ENCODE peak calls at places on chromosomes 7 and 10, in four cellular contexts. P, X, K and Q are unnamed samples. For H3K4me1, the result is how much of the 10 kb centered on the place peaks cover.

GRCh38 chr7:37449621-37450020 is 957 bp upstream of the ELMO1 start:
- DNase-seq in P (peak), X (no peak), K (no peak), Q (no peak)

GRCh38 chr10:59971915-59972314 is 65.6 kb upstream of the CCDC6 start:
- DNase-seq in P (peak), X (no peak), K (no peak), Q (no peak)

GRCh38 chr7:90178592-90179279 is 24.5 kb downstream of the STEAP1 start:
- DNase-seq in P (peak), X (peak), K (no peak), Q (peak)

GRCh38 chr7:50653997-50654425 is 88.8 kb upstream of the DDC start:
- DNase-seq in P (no peak), X (peak), K (peak), Q (peak)

GRCh38 chr7:3244241-3244814 is 56.7 kb upstream of the SDK1 start:
- DNase-seq in P (no peak), X (peak), K (no peak), Q (peak)

GRCh38 chr10:89901895-89902294 is 200.5 kb downstream of the KIF20B start:
- DNase-seq in P (no peak), X (no peak), K (no peak), Q (no peak)

GRCh38 chr10:122515588-122516231 is 44.8 kb upstream of the DMBT1 start:
- DNase-seq in P (no peak), X (peak), K (no peak), Q (peak)

GRCh38 chr7:12674861-12675260 is 12.6 kb upstream of the ARL4A start:
- DNase-seq in P (peak), X (peak), K (peak), Q (peak)

GRCh38 chr7:122262246-122262645 is 42.3 kb downstream of the FEZF1 start:
- DNase-seq in P (peak), X (no peak), K (no peak), Q (no peak)

GRCh38 chr10:52308251-52309031 is 5.6 kb upstream of the DKK1 start:
- DNase-seq in P (peak), X (peak), K (peak), Q (peak)

GRCh38 chr7:28573059-28573553 is 160.8 kb downstream of the CREB5 start:
- DNase-seq in P (no peak), X (peak), K (no peak), Q (peak)

GRCh38 chr10:88507380-88507779 is 75.7 kb downstream of the RNLS start:
- DNase-seq in P (no peak), X (no peak), K (no peak), Q (no peak)

GRCh38 chr7:82164813-82165212 is 278.8 kb downstream of the CACNA2D1 start:
- DNase-seq in P (peak), X (peak), K (no peak), Q (peak)

GRCh38 chr10:24435374-24435773 is 226.4 kb downstream of the KIAA1217 start:
- DNase-seq in P (no peak), X (peak), K (no peak), Q (peak)

GRCh38 chr10:46019170-46019528 is 11.3 kb downstream of the NCOA4 start:
- DNase-seq in P (no peak), X (no peak), K (no peak), Q (no peak)
- H3K9ac ChIP-seq in P (no peak), X (no peak), K (no peak), Q (no peak)

DNA sequence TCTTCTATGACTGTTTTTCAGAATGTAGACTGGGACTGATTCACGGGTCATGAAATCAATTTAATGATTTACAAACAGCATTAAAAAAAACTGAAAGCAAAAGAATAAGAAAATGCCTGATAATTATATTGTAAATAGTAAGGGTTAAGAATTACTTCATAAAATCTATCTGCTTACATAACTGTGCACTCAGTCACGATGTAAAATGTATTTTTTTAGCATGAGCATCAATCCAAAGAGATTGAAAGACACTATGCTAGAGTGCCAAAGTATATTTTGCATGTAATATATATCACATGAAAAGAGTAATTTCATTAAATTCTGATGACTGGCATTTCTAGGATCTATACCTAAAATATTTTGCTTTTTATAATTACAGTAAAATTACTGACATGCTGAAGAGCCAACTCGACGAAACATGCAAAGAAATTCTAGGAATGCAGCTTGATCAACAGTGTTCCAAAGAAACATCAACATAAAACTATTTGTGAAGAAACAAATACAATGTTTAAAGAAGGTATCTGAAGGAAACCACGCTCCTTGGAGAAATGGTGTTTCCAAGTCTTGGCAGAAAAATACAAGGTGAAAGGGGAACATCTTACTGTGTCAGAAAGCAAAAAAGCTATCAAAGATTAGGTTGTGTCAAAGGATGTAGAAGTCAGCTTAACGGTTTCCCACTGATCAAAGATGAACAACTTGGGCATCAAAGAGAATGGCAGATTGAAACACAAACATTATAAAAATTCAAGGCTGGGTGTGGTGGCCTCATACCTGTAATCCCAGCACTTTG is 35.0 kb downstream of the RTKN2 start:
- DNase-seq in P (no peak), X (peak), K (no peak), Q (peak)
- H3K27ac ChIP-seq in P (no peak), X (peak), K (no peak), Q (no peak)

DNA sequence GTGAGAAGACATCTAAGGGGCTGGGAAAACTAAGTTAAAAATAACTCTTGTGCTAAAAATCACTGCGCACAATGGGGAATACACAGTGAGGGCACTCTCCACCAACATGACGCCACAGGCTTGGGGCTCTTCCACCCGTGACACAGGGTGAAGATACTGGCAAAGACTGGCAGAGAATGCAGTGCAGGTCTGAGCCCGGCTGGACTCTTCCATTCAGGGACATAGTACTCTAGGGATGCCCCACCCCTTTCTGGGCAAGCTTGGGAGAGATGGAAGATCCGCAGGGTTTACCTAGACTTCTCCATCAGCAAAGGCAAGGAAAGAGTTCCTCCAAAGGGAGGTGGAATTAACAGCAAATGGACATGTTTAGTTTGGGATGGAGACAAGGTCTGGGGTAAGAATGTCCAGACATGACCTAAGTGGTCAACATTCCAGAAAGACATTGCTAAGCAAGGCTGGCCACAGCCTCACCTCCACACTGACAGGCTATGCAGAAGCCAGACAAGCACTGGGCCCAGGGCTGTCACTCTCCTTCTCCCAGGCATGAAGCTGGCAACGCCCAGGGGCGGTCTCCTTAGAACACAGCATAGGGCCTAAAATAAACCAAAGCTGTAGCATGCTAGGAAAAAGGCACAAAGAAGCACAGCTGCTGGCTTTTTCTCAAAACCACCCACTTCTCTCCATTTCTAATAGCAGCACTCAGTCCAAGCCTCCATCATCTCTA is 28.1 kb downstream of the XPNPEP1 start:
- DNase-seq in P (no peak), X (peak), K (no peak), Q (peak)
- H3K4me1 ChIP-seq in P (under half), X (under half), K (under half), Q (half or more)

GRCh38 chr7:23431596-23432284 is 38.6 kb downstream of the IGF2BP3 start:
- DNase-seq in P (no peak), X (peak), K (no peak), Q (no peak)

GRCh38 chr7:23430902-23431259 is 39.4 kb downstream of the IGF2BP3 start:
- DNase-seq in P (no peak), X (no peak), K (no peak), Q (peak)

GRCh38 chr7:23422904-23423303 is 47.4 kb downstream of the IGF2BP3 start:
- DNase-seq in P (no peak), X (no peak), K (no peak), Q (no peak)

GRCh38 chr7:23422384-23422783 is 47.9 kb downstream of the IGF2BP3 start:
- DNase-seq in P (no peak), X (no peak), K (no peak), Q (no peak)

GRCh38 chr7:23426876-23427275 is 43.4 kb downstream of the IGF2BP3 start:
- DNase-seq in P (no peak), X (peak), K (no peak), Q (peak)
- H3K9ac ChIP-seq in P (no peak), X (no peak), K (peak), Q (no peak)

DNA sequence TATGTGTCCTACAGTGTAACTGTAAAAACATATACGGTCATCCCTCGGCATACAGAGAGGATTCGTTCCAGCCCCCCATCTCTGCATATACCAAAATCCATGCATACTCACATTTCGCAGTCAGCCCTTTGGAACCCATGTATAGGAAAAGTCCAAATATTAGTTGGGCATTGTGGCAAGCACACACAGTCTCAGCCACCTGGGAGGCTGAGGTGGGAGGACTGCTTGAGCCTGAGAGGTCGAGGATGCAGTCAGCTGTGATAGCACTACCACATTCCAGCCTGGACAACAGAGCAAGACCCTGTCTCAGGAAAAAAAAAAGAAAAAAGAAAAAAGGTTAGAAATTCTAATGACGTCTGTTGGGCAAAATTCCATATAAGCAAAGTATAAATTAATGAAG is 29.1 kb downstream of the MDH2 start:
- DNase-seq in P (no peak), X (no peak), K (no peak), Q (no peak)
- H3K27ac ChIP-seq in P (no peak), X (no peak), K (no peak), Q (no peak)

GRCh38 chr10:75106242-75106641 is 5.2 kb upstream of the SAMD8 start:
- DNase-seq in P (no peak), X (no peak), K (peak), Q (peak)
- H3K4me1 ChIP-seq in P (under half), X (under half), K (under half), Q (under half)

DNA sequence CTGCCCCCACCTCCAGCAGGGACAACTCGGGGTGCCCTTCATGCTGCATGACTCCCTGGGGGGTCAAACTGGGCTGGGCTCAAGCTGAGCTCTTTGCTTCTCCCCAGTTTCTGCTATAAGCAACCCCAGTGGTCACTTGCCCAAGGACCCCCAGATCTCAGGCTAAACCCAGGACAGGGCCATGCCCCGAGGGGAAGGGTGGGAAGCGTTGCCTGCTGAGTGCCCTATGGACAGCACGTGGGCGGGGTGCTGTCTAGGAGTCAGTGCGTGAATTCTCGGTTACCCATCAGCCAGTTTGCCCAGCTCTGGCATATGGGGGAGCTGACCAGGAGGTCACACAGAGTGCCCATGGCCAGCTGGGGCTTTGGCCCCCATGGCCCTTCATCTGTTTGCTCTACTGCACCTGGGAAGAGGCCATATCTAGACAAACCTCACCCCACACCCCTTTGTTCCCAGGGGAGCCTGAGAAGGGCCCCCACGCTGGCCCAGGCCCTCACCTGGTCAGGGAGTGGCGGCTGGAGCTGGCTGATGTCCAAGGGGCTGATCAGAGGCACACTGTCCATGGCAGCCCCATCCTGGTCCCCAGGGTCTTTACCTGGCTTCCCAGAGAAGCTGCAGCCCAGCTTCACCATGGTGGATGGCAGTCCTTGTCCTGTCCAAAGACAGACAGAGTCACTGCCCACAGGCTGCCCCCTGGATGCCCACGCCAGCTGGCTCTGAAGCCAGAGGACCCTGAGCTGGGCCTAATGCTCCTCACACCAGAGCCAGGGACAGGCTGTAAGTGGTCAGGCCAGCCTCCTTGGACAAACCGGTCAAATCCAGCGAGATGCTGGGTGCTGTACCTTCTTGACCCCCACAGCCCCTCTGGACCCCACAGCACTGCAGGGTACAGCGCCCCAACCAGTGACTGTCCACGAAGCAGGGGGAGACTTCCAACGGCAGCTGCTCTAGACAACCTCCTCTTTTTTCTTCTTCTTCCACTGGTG is 8.0 kb downstream of the CALY start:
- DNase-seq in P (no peak), X (no peak), K (no peak), Q (no peak)
- H3K9ac ChIP-seq in P (no peak), X (no peak), K (no peak), Q (no peak)

DNA sequence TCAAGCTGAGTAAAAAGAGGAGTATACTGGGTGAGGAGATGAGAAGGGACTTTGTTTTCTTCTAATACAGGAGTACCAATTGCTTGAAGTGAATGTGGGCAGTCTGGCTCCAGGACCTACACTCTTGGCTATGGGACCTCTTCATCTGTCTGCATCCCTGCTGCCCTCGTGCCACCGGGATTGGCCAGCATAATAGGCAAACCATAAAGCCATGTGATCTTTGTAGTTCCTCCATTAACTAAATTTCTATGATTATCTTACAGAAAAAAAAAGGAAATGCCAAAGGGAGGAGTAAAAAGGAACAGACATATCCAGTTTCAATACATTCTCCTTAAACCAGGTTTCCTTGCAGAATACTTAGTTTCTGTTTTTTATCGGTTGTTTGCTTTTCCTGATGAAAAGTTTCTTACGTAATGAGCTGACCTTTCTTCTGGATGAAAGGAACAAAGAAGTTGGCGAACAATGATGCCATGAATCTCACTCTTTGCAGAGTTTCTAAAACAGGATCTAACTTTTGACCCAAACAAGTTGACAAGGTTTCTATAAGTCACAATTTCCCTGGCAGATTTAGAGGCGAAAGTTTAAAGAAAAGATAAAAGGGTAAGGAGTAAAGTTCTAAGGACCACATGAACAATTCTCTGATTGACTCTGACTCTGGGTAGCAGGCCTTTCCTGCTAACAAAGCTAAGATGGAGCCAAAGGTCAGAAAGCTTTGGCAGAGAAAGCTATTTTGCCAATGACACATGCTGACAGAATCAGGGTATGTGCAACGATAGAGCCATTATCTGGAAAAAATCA is 54.1 kb downstream of the LAMB1 start:
- DNase-seq in P (no peak), X (peak), K (no peak), Q (peak)
- H3K27ac ChIP-seq in P (peak), X (peak), K (no peak), Q (peak)

DNA sequence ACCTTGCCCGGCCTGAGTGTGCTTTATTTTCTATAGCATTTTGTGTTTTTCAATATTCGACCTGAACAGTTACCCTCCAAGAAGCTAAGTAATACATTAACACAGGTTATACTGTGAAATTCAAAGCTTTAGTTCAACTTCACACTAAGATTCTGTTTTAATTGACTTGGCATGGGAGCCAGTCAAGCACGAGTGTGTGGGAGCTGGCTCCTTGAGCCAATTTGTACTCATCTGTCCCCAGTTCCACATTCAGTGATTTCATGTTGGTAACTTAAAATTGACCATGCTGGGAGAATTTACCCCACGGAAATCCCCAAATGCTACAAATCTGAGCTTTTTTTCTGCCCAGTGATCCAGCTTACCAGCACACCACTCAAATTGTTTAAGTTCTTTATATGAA is 20.3 kb downstream of the TSPAN12 start:
- DNase-seq in P (no peak), X (no peak), K (no peak), Q (no peak)
- H3K4me1 ChIP-seq in P (under half), X (under half), K (under half), Q (under half)

DNA sequence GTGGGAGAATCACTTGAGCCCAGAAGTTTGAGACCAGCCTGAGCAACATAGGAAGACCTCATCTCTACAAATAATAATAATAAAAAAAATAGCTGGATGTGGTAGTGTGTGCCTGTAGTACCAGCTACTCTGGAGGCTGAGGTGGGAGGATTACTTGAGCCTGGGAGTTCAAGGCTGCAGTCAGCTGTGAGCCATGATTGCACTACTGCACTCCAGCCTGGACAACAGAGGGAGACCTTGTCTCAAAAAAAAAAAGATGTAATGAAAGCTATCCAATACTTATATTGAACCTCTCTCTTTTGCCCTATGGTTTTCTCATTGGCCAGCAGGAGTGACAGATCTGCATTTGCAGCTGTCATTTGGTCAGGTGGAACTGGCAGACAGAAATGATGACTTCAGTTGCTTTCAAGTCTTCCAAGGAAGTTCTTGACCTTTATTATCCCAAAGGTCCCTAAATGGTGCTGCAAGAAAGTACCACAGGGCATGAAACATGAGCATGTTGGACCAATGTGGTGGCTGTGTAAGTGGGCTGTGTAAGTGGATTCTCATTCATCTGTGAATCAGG is 99.4 kb downstream of the CALD1 start:
- DNase-seq in P (no peak), X (no peak), K (no peak), Q (no peak)
- H3K9ac ChIP-seq in P (no peak), X (no peak), K (no peak), Q (no peak)